ENCODE peak calls at places on chromosomes 1 and 21, in six cellular contexts. C is OCI-LY7, O is fibroblast of lung, H is Calu3, Y is GM20000, M is endothelial cell. B is an unnamed sample.

GRCh38 chr1:241507189-241507820 is 12.2 kb downstream of the FH start:
- DNase-seq in C (no peak), O (peak), H (no peak), Y (no peak), M (no peak), B (no peak)

GRCh38 chr1:64699327-64699726 is 45.5 kb upstream of the RAVER2 start:
- DNase-seq in C (no peak), O (no peak), H (no peak), Y (no peak), M (no peak), B (no peak)

GRCh38 chr1:91847851-91848250 is 38.1 kb downstream of the TGFBR3 start:
- DNase-seq in C (no peak), O (no peak), H (no peak), Y (no peak), M (no peak), B (no peak)

GRCh38 chr1:234936631-234937389 is 191.8 kb downstream of the TOMM20 start:
- DNase-seq in C (no peak), O (no peak), H (no peak), Y (no peak), M (no peak), B (no peak)

GRCh38 chr21:39386899-39387298 is 38.0 kb upstream of the HMGN1 start:
- DNase-seq in C (no peak), O (no peak), H (no peak), Y (no peak), M (no peak), B (no peak)

GRCh38 chr1:44999232-44999631 is 11.9 kb downstream of the HECTD3 start:
- DNase-seq in C (no peak), O (no peak), H (no peak), Y (no peak), M (no peak), B (no peak)

GRCh38 chr1:226891846-226892533 is 21.6 kb downstream of the PSEN2 start:
- DNase-seq in C (no peak), O (peak), H (no peak), Y (no peak), M (no peak), B (no peak)

GRCh38 chr1:22662318-22662717 is 9.3 kb downstream of the C1QB start:
- DNase-seq in C (peak), O (no peak), H (peak), Y (no peak), M (no peak), B (peak)

GRCh38 chr1:20726107-20726911 is 6.2 kb downstream of the SH2D5 start:
- DNase-seq in C (no peak), O (no peak), H (no peak), Y (peak), M (no peak), B (no peak)

GRCh38 chr1:121519042-121519755 is 334.4 kb downstream of the SRGAP2C start:
- DNase-seq in C (peak), O (peak), H (peak), Y (no peak), M (peak), B (peak)

GRCh38 chr21:31084689-31085088 is 46.4 kb upstream of the KRTAP19-8 start:
- DNase-seq in C (no peak), O (no peak), H (no peak), Y (no peak), M (no peak), B (no peak)

GRCh38 chr1:65214340-65215027 is 66.5 kb downstream of the AK4 start:
- DNase-seq in C (no peak), O (no peak), H (no peak), Y (no peak), M (no peak), B (no peak)

GRCh38 chr1:46595127-46595526 is 8.9 kb downstream of the MKNK1 start:
- DNase-seq in C (no peak), O (no peak), H (no peak), Y (no peak), M (no peak), B (no peak)

GRCh38 chr1:43587594-43587993 is 56.9 kb downstream of the PTPRF start:
- DNase-seq in C (no peak), O (peak), H (no peak), Y (no peak), M (no peak), B (no peak)

GRCh38 chr21:18251065-18251464 is 6.4 kb downstream of the CHODL start:
- DNase-seq in C (no peak), O (no peak), H (no peak), Y (no peak), M (no peak), B (no peak)

GRCh38 chr1:30704271-30704670 is 19.1 kb downstream of the MATN1 start:
- DNase-seq in C (no peak), O (no peak), H (no peak), Y (no peak), M (no peak), B (no peak)

GRCh38 chr1:12188115-12188514 is 21.3 kb downstream of the TNFRSF1B start:
- DNase-seq in C (no peak), O (no peak), H (no peak), Y (no peak), M (no peak), B (no peak)

GRCh38 chr1:162922196-162922595 is 61.2 kb upstream of the CCDC190 start:
- DNase-seq in C (no peak), O (peak), H (no peak), Y (no peak), M (no peak), B (no peak)

GRCh38 chr1:220879509-220880366 is 495 bp downstream of the HLX start:
- DNase-seq in C (no peak), O (peak), H (peak), Y (peak), M (peak), B (peak)

GRCh38 chr1:172040466-172040865 is 199.2 kb downstream of the DNM3 start:
- DNase-seq in C (no peak), O (peak), H (peak), Y (no peak), M (no peak), B (no peak)

GRCh38 chr1:57254006-57254405 is 169.9 kb downstream of the DAB1 start:
- DNase-seq in C (no peak), O (peak), H (no peak), Y (no peak), M (no peak), B (no peak)

GRCh38 chr1:34306568-34306967 is 129.9 kb downstream of the C1orf94 start:
- DNase-seq in C (no peak), O (no peak), H (no peak), Y (no peak), M (no peak), B (no peak)

GRCh38 chr1:22826630-22827580 is 116.3 kb downstream of the EPHB2 start:
- DNase-seq in C (no peak), O (peak), H (peak), Y (no peak), M (no peak), B (no peak)

GRCh38 chr1:43585596-43585995 is 54.9 kb downstream of the PTPRF start:
- DNase-seq in C (no peak), O (no peak), H (no peak), Y (no peak), M (no peak), B (no peak)

GRCh38 chr1:59666106-59666505 is 148.6 kb upstream of the HOOK1 start:
- DNase-seq in C (no peak), O (no peak), H (no peak), Y (no peak), M (no peak), B (no peak)

GRCh38 chr1:51624851-51625250 is 8.0 kb downstream of the OSBPL9 start:
- DNase-seq in C (no peak), O (no peak), H (no peak), Y (no peak), M (no peak), B (no peak)

GRCh38 chr1:246219508-246220030 is 287.5 kb downstream of the SMYD3 start:
- DNase-seq in C (no peak), O (peak), H (no peak), Y (peak), M (no peak), B (peak)

GRCh38 chr1:74011736-74012135 is 186.2 kb downstream of the LRRIQ3 start:
- DNase-seq in C (no peak), O (no peak), H (no peak), Y (no peak), M (no peak), B (no peak)

GRCh38 chr21:41482980-41483379 is 25.0 kb downstream of the TMPRSS2 start:
- DNase-seq in C (no peak), O (no peak), H (no peak), Y (no peak), M (no peak), B (no peak)

GRCh38 chr1:46612937-46613660 is 3.5 kb downstream of the MOB3C start:
- DNase-seq in C (no peak), O (no peak), H (no peak), Y (no peak), M (no peak), B (no peak)

GRCh38 chr1:111660204-111661150 is 40.9 kb downstream of the RAP1A start:
- DNase-seq in C (no peak), O (no peak), H (no peak), Y (no peak), M (no peak), B (no peak)

GRCh38 chr1:173414136-173414535 is 63.0 kb upstream of the PRDX6 start:
- DNase-seq in C (peak), O (no peak), H (no peak), Y (no peak), M (no peak), B (no peak)

GRCh38 chr1:195278644-195279043 is 1329.6 kb downstream of the KCNT2 start:
- DNase-seq in C (no peak), O (no peak), H (no peak), Y (peak), M (no peak), B (no peak)

GRCh38 chr1:66373072-66373685 is 160.8 kb upstream of the SGIP1 start:
- DNase-seq in C (no peak), O (no peak), H (no peak), Y (no peak), M (no peak), B (no peak)

GRCh38 chr1:29798699-29799566 is 562.6 kb downstream of the PTPRU start:
- DNase-seq in C (no peak), O (no peak), H (no peak), Y (no peak), M (no peak), B (no peak)

GRCh38 chr1:39508266-39508665 is 16.8 kb downstream of the BMP8A start:
- DNase-seq in C (no peak), O (no peak), H (no peak), Y (no peak), M (no peak), B (no peak)

GRCh38 chr1:39509360-39510009 is 18.0 kb downstream of the BMP8A start:
- DNase-seq in C (peak), O (peak), H (no peak), Y (peak), M (no peak), B (no peak)

GRCh38 chr1:39508857-39509305 is 17.4 kb downstream of the BMP8A start:
- DNase-seq in C (peak), O (peak), H (peak), Y (no peak), M (no peak), B (no peak)

GRCh38 chr1:39505289-39505688 is 13.9 kb downstream of the BMP8A start:
- DNase-seq in C (no peak), O (no peak), H (no peak), Y (no peak), M (no peak), B (no peak)

GRCh38 chr1:39507230-39507928 is 15.9 kb downstream of the BMP8A start:
- DNase-seq in C (peak), O (no peak), H (no peak), Y (no peak), M (peak), B (peak)
- TF ChIP-seq CTCF in C (peak), O (peak), H (no peak), Y (peak), M (no peak), B (no peak)

GRCh38 chr1:1597275-1597930 is 2.5 kb downstream of the FNDC10 start:
- DNase-seq in C (peak), O (no peak), H (peak), Y (peak), M (no peak), B (no peak)
- TF ChIP-seq CTCF in C (peak), O (peak), H (peak), Y (no peak), M (peak), B (peak)

GRCh38 chr1:71089536-71090270 is 8.9 kb upstream of the ZRANB2 start:
- DNase-seq in C (no peak), O (peak), H (no peak), Y (no peak), M (no peak), B (no peak)

GRCh38 chr1:71097428-71097827 is 16.6 kb upstream of the ZRANB2 start:
- DNase-seq in C (no peak), O (no peak), H (no peak), Y (no peak), M (no peak), B (no peak)

GRCh38 chr1:71088645-71089287 is 7.9 kb upstream of the ZRANB2 start:
- DNase-seq in C (no peak), O (no peak), H (no peak), Y (no peak), M (no peak), B (no peak)

GRCh38 chr1:71093938-71094337 is 13.1 kb upstream of the ZRANB2 start:
- DNase-seq in C (no peak), O (peak), H (no peak), Y (no peak), M (no peak), B (no peak)
- TF ChIP-seq CTCF in C (peak), O (peak), H (no peak), Y (no peak), M (peak), B (peak)

GRCh38 chr1:88609051-88609450 is 75.0 kb upstream of the PKN2 start:
- DNase-seq in C (no peak), O (no peak), H (no peak), Y (no peak), M (no peak), B (no peak)

GRCh38 chr1:88612783-88613182 is 71.3 kb upstream of the PKN2 start:
- DNase-seq in C (no peak), O (no peak), H (peak), Y (no peak), M (no peak), B (no peak)

GRCh38 chr1:88612299-88612698 is 71.8 kb upstream of the PKN2 start:
- DNase-seq in C (no peak), O (no peak), H (no peak), Y (no peak), M (no peak), B (no peak)

GRCh38 chr1:88610687-88611086 is 73.4 kb upstream of the PKN2 start:
- DNase-seq in C (no peak), O (no peak), H (no peak), Y (no peak), M (no peak), B (no peak)

DNA sequence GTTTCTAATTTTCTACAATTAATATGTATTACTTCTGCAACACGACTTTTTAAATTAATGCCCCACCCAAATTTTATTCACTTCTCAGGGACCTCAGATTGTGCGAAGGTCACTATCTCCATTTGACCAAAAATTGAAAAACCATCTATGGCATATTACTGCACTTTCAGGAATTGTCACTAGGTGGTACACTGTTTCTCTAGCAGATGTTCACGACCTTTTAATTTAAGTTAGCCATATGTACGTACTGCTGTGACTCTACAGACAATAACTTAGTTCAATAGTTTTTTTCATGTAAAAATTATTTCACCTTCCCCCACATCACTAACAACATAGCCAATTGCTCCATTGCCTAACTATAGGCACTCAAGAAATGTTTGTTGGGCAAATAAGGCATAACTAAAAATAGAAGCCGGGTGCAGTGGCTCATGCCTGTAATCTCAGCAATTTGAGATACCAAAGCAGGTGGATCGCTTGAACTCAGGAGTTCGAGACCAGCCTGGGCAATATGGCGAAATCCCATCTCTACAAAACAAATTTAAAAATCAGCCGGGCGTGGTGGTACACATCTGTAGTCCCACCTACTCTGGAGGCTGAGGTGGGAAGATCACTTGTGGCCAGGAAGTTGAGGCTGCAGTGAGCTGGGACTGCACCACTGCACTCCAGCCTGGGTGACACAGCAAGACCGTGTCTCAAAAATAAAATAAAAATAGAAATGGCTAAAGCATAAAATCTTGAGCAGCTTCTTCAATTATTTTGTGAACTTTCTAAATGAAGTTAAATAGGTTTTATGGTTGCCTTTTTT is 75.7 kb upstream of the PKN2 start:
- DNase-seq in C (peak), O (peak), H (peak), Y (peak), M (peak), B (no peak)
- TF ChIP-seq CTCF in C (peak), O (peak), H (peak), Y (peak), M (peak), B (peak)

GRCh38 chr1:116878804-116879477 is 30.8 kb upstream of the PTGFRN start:
- DNase-seq in C (no peak), O (peak), H (no peak), Y (peak), M (peak), B (peak)
- TF ChIP-seq CTCF in C (no peak), O (no peak), H (no peak), Y (no peak), M (no peak), B (peak)

GRCh38 chr1:204216236-204216635 is 2.4 kb upstream of the GOLT1A start:
- DNase-seq in C (no peak), O (no peak), H (no peak), Y (no peak), M (no peak), B (no peak)
- TF ChIP-seq CTCF in C (no peak), O (no peak), H (no peak), Y (no peak), M (no peak), B (no peak)

DNA sequence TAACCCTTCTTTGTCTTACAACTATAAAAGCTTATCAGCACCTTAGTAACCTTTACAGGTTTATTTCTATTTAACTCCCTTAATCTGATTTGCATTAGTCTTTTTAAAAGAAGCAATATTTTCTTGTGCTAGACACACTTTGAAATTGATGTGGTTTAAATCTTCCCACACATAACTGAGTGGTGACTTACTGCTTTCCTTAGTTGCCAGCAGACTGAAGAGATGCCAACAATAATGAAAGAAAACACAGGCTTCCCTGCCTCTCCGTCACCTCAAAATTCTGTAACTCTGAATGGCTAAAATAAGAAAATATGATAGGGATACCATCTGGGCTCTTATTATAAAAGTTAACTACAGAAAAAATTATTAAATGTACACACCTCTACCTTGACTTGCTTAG is 196.8 kb downstream of the PTBP2 start:
- DNase-seq in C (no peak), O (peak), H (no peak), Y (no peak), M (no peak), B (no peak)
- TF ChIP-seq CTCF in C (no peak), O (no peak), H (no peak), Y (no peak), M (no peak), B (no peak)